ENCODE peak calls at places on chromosomes 5 and 9, in nine cellular contexts. B, Q, Z, T, X, N, L, H and F are unnamed samples.

GRCh38 chr5:72938206-72938605 is 17.6 kb upstream of the FCHO2 start:
- DNase-seq in Z (no peak), Q (no peak), N (no peak), H (no peak), B (no peak), X (no peak), T (no peak), L (no peak), F (no peak)

GRCh38 chr5:125235995-125236394 is 489.6 kb upstream of the ZNF608 start:
- DNase-seq in N (peak; percentile 9), H (no peak), Z (no peak), Q (no peak), T (no peak), B (no peak), L (no peak), X (no peak), F (no peak)

GRCh38 chr5:34690301-34690700 is 34.2 kb downstream of the RAI14 start:
- DNase-seq in Z (no peak), H (no peak), L (no peak), X (no peak), Q (no peak), N (no peak), T (no peak), B (no peak), F (no peak)

GRCh38 chr5:68347549-68347948 is 132.0 kb downstream of the PIK3R1 start:
- DNase-seq in N (no peak), Z (no peak), L (no peak), H (no peak), B (no peak), Q (no peak), X (no peak), T (no peak), F (no peak)

GRCh38 chr9:82404484-82405280 is 416.1 kb downstream of the SPATA31D1 start:
- DNase-seq in L (no peak), B (no peak), N (no peak), Z (no peak), H (no peak), T (no peak), Q (no peak), X (no peak), F (no peak)

GRCh38 chr9:76616780-76617179 is 147.5 kb upstream of the PCA3 start:
- DNase-seq in L (no peak), Q (no peak), H (no peak), T (no peak), N (no peak), B (no peak), X (no peak), Z (no peak), F (no peak)

GRCh38 chr9:113707953-113708695 is 168.0 kb upstream of the ZNF618 start:
- DNase-seq in X (no peak), L (no peak), Z (no peak), H (no peak), Q (no peak), B (no peak), N (no peak), T (peak; percentile 38), F (no peak)

GRCh38 chr5:77312411-77312810 is 101.9 kb downstream of the PDE8B start:
- DNase-seq in T (no peak), X (peak; percentile 76), N (no peak), H (no peak), Q (no peak), B (no peak), Z (no peak), L (no peak), F (no peak)